ENCODE peak calls at places on chromosome 19, in eight cellular contexts. P is fibroblast of lung, D is SK-N-SH, Q is tibial artery, G is cardiac muscle cell, U is suprapubic skin, N is astrocyte, B is uterus. V is an unnamed sample. For H3K9me3, the result is how much of the 10 kb centered on the place peaks cover.

GRCh38 chr19:45138303-45138751 is 22.5 kb downstream of the NKPD1 start:
- DNase-seq in P (no peak), D (no peak), Q (no peak), G (no peak), U (no peak), N (no peak), B (no peak), V (no peak)

GRCh38 chr19:39550197-39550596 is 10.2 kb upstream of the EID2 start:
- DNase-seq in P (no peak), D (no peak), Q (no peak), G (no peak), U (no peak), N (no peak), B (no peak), V (no peak)

GRCh38 chr19:3700242-3701032 is at the start of gene PIP5K1C:
- DNase-seq in P (peak), D (peak), Q (peak), G (peak), U (peak), N (peak), B (peak), V (peak)

GRCh38 chr19:9865732-9866627 is 30.9 kb downstream of the PIN1 start:
- DNase-seq in P (no peak), D (no peak), Q (no peak), G (no peak), U (no peak), N (no peak), B (no peak), V (no peak)

GRCh38 chr19:46287585-46287984 is 9.3 kb upstream of the HIF3A start:
- DNase-seq in P (peak), D (no peak), Q (no peak), G (no peak), U (no peak), N (no peak), B (no peak), V (no peak)

GRCh38 chr19:35299523-35300339 is 7.8 kb downstream of the MAG start:
- DNase-seq in P (no peak), D (peak), Q (no peak), G (peak), U (no peak), N (no peak), B (no peak), V (no peak)

GRCh38 chr19:44912854-44913253 is 1.6 kb upstream of the APOC1 start:
- DNase-seq in P (no peak), D (no peak), Q (no peak), G (no peak), U (no peak), N (no peak), B (no peak), V (no peak)

GRCh38 chr19:50565984-50566903 is 2.0 kb downstream of the LRRC4B start:
- DNase-seq in P (no peak), D (no peak), Q (no peak), G (no peak), U (no peak), N (no peak), B (no peak), V (no peak)

GRCh38 chr19:56155124-56155687 is 14.1 kb downstream of the ZNF444 start:
- DNase-seq in P (no peak), D (peak), Q (no peak), G (no peak), U (no peak), N (no peak), B (no peak), V (peak)

GRCh38 chr19:57559008-57559403 is 657 bp downstream of the ZNF550 start:
- DNase-seq in P (peak), D (peak), Q (no peak), G (peak), U (no peak), N (no peak), B (no peak), V (peak)

GRCh38 chr19:50891253-50891625 is 18.0 kb downstream of the KLK2 start:
- DNase-seq in P (no peak), D (no peak), Q (no peak), G (no peak), U (no peak), N (no peak), B (no peak), V (no peak)

GRCh38 chr19:55440411-55441105 is 2.5 kb downstream of the SHISA7 start:
- DNase-seq in P (no peak), D (peak), Q (no peak), G (no peak), U (no peak), N (no peak), B (no peak), V (peak)

GRCh38 chr19:37855098-37855497 is 51.3 kb downstream of the WDR87 start:
- DNase-seq in P (peak), D (peak), Q (no peak), G (no peak), U (no peak), N (peak), B (no peak), V (no peak)

GRCh38 chr19:56707821-56708220 is 36.3 kb upstream of the ZNF835 start:
- DNase-seq in P (no peak), D (no peak), Q (no peak), G (no peak), U (no peak), N (no peak), B (no peak), V (no peak)

GRCh38 chr19:33214621-33215020 is 11.0 kb downstream of the SLC7A10 start:
- DNase-seq in P (peak), D (peak), Q (no peak), G (peak), U (no peak), N (no peak), B (no peak), V (peak)

GRCh38 chr19:37655689-37656491 is 625 bp upstream of the ZFP30 start:
- DNase-seq in P (peak), D (peak), Q (peak), G (peak), U (peak), N (peak), B (peak), V (peak)

GRCh38 chr19:5691205-5691929 is 1.3 kb downstream of the RPL36 start:
- DNase-seq in P (peak), D (peak), Q (no peak), G (no peak), U (peak), N (peak), B (peak), V (no peak)

GRCh38 chr19:48121909-48122371 is 11.3 kb upstream of the PLA2G4C start:
- DNase-seq in P (no peak), D (no peak), Q (no peak), G (peak), U (no peak), N (no peak), B (peak), V (no peak)

GRCh38 chr19:49361438-49362047 is 673 bp downstream of the TEAD2 start:
- DNase-seq in P (peak), D (peak), Q (peak), G (peak), U (peak), N (peak), B (peak), V (peak)

GRCh38 chr19:55959996-55960675 is 12.5 kb downstream of the NLRP8 start:
- DNase-seq in P (no peak), D (no peak), Q (no peak), G (no peak), U (no peak), N (no peak), B (no peak), V (no peak)

GRCh38 chr19:49845433-49845832 is 5.5 kb upstream of the PTOV1 start:
- DNase-seq in P (no peak), D (no peak), Q (no peak), G (no peak), U (no peak), N (no peak), B (no peak), V (no peak)

DNA sequence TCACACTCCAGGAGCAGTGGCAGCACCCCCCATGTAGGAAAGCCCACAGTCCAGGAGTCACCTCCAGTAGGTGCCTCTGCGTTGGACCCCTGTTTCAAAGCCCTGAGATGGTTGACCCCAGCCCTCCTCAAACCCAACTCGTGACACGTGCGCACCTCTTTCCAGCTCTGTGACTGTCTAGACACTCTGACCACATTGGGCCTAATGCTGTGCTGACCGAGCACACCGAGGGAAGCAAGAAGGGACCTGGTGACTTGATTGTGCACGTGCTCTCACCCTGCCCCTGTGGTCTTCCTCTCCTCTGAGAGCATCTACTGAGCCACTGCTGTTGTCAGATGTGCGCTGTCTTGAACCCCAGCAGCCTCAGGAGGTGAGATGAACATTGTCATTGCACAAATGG is 22.9 kb upstream of the SLC35E1 start:
- DNase-seq in P (no peak), D (no peak), Q (no peak), G (no peak), U (no peak), N (no peak), B (no peak), V (no peak)
- H3K4me3 ChIP-seq in P (no peak), D (no peak), Q (no peak), G (no peak), U (no peak), N (no peak), B (no peak), V (no peak)

GRCh38 chr19:11422163-11423068 is 3.3 kb upstream of the RGL3 start:
- DNase-seq in P (peak), D (peak), Q (peak), G (peak), U (peak), N (no peak), B (peak), V (peak)
- H3K9me3 ChIP-seq in P (under half), D (under half), Q (under half), G (under half), U (under half), N (under half), B (under half), V (under half)

GRCh38 chr19:40807147-40808020 is 8.4 kb downstream of the EGLN2 start:
- DNase-seq in P (no peak), D (no peak), Q (no peak), G (peak), U (no peak), N (no peak), B (peak), V (peak)
- TF ChIP-seq CTCF in P (no peak), D (peak), Q (no peak), G (peak), U (no peak), N (no peak), B (no peak), V (peak)

GRCh38 chr19:42422092-42422575 is 5.1 kb downstream of the LIPE start:
- DNase-seq in P (no peak), D (no peak), Q (no peak), G (no peak), U (no peak), N (no peak), B (no peak), V (no peak)
- H3K4me3 ChIP-seq in P (no peak), D (peak), Q (no peak), G (peak), U (peak), N (no peak), B (no peak), V (no peak)

GRCh38 chr19:6956573-6956972 is 64.7 kb downstream of the MBD3L2B start:
- DNase-seq in P (no peak), D (no peak), Q (no peak), G (no peak), U (no peak), N (no peak), B (no peak), V (no peak)

GRCh38 chr19:6952956-6953355 is 65.6 kb downstream of the ADGRE1 start:
- DNase-seq in P (no peak), D (no peak), Q (no peak), G (no peak), U (no peak), N (no peak), B (no peak), V (no peak)

GRCh38 chr19:6958786-6959185 is 62.4 kb downstream of the MBD3L2B start:
- DNase-seq in P (no peak), D (no peak), Q (no peak), G (no peak), U (no peak), N (no peak), B (no peak), V (no peak)

DNA sequence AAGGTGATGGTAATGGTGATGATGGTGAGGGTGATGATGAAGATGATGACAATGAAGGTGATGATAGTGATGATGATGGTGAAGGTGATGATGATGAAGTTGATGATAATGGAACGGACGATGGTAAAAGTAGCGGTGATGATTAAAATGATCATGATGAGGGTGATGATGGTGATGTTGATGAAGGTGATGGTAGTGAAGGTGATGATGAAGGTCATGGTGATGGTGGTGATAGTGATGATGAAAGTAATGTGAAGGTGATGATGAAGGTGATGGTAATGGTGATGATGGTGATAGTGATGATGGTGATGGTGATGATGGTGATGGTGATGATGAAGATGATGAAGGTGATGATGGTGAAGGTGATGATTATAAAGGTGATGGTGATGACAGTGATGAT is 66.1 kb downstream of the MBD3L2B start:
- DNase-seq in P (no peak), D (no peak), Q (no peak), G (no peak), U (no peak), N (no peak), B (no peak), V (no peak)
- H3K9me3 ChIP-seq in P (under half), D (under half), Q (under half), G (under half), U (under half), N (under half), B (under half), V (under half)

GRCh38 chr19:1813197-1813836 is 1.2 kb upstream of the ATP8B3 start:
- DNase-seq in P (no peak), D (no peak), Q (no peak), G (no peak), U (no peak), N (no peak), B (peak), V (no peak)
- TF ChIP-seq CTCF in P (no peak), D (peak), Q (no peak), G (peak), U (no peak), N (no peak), B (no peak), V (no peak)

GRCh38 chr19:52453324-52454094 is at the start of gene ZNF578:
- DNase-seq in P (peak), D (peak), Q (peak), G (peak), U (peak), N (peak), B (peak), V (peak)
- H3K4me3 ChIP-seq in P (peak), D (peak), Q (peak), G (peak), U (peak), N (peak), B (peak), V (peak)

DNA sequence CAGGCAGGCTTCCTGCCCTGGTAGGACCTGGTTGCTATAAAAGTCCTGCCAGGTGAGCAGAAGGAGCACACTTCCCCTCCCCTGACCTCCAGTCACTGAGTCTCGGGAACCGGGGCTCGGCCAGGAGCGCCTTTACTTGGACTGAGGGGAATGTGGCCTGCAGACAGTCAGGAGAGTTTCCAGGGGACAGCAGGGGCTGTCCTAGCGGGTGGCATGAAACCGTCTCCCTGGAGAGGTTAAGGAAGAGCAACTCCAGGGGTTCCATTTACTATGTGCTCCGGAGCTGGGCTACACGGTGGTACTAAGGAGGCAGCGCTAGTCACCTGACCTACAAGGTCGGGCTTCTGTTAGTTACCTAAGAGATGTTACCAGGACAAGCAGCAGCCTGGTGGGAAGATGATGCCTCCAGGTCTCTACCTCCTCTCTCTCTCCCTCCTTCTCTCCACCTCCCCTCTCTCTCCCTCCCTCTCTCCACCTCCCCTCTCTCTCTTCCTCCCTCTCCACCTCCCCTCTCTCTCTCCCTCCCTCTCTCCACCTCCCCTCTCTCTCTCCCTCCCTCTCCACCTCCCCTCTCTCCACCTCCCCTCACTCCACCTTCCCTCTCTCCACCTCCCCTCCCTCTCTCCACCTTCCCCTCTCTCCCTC is 4.1 kb upstream of the CNOT3 start:
- DNase-seq in P (peak), D (no peak), Q (no peak), G (no peak), U (no peak), N (peak), B (no peak), V (no peak)
- H3K9me3 ChIP-seq in P (under half), D (under half), Q (under half), G (under half), U (under half), N (under half), B (under half), V (under half)